ENCODE peak calls at places on chromosomes 3 and 15, in seven cellular contexts. Y is tibial artery, C is HCT116, R is right lobe of liver, H is Caco-2, P is right atrium auricular region, U is pancreas. W is an unnamed sample.

GRCh38 chr3:55313701-55314100 is 173.4 kb downstream of the WNT5A start:
- DNase-seq in Y (no peak), C (no peak), R (no peak), H (no peak), P (no peak), U (no peak), W (no peak)

GRCh38 chr3:43726511-43726910 is 35.8 kb downstream of the ABHD5 start:
- DNase-seq in Y (no peak), C (no peak), R (no peak), H (no peak), P (no peak), U (no peak), W (no peak)

GRCh38 chr15:100944237-100944875 is 25.2 kb downstream of the LRRK1 start:
- DNase-seq in Y (no peak), C (no peak), R (no peak), H (no peak), P (no peak), U (no peak), W (no peak)

GRCh38 chr3:50164056-50164455 is 8.9 kb downstream of the SEMA3F start:
- DNase-seq in Y (peak), C (no peak), R (no peak), H (no peak), P (peak), U (no peak), W (peak)

GRCh38 chr15:65307978-65308377 is 3.5 kb downstream of the RNU5B-1 start:
- DNase-seq in Y (no peak), C (no peak), R (peak), H (no peak), P (no peak), U (no peak), W (no peak)

GRCh38 chr3:20222274-20222673 is 36.3 kb upstream of the SGO1 start:
- DNase-seq in Y (no peak), C (no peak), R (no peak), H (no peak), P (no peak), U (no peak), W (no peak)

GRCh38 chr3:95134693-95135375 is 1072.0 kb downstream of the NSUN3 start:
- DNase-seq in Y (no peak), C (no peak), R (no peak), H (no peak), P (no peak), U (no peak), W (no peak)

GRCh38 chr3:4350789-4351163 is 47.6 kb downstream of the SETMAR start:
- DNase-seq in Y (no peak), C (peak), R (no peak), H (peak), P (no peak), U (peak), W (peak)

GRCh38 chr3:168431436-168431835 is 335.7 kb upstream of the GOLIM4 start:
- DNase-seq in Y (no peak), C (no peak), R (no peak), H (no peak), P (no peak), U (no peak), W (no peak)

GRCh38 chr3:87791248-87792027 is 267.4 kb downstream of the CGGBP1 start:
- DNase-seq in Y (no peak), C (no peak), R (no peak), H (no peak), P (no peak), U (no peak), W (no peak)

GRCh38 chr15:88664151-88664778 is 25.4 kb downstream of the ISG20 start:
- DNase-seq in Y (no peak), C (no peak), R (no peak), H (no peak), P (peak), U (no peak), W (no peak)

GRCh38 chr15:92006186-92007028 is 152.9 kb downstream of the SLCO3A1 start:
- DNase-seq in Y (no peak), C (no peak), R (no peak), H (no peak), P (no peak), U (no peak), W (no peak)

DNA sequence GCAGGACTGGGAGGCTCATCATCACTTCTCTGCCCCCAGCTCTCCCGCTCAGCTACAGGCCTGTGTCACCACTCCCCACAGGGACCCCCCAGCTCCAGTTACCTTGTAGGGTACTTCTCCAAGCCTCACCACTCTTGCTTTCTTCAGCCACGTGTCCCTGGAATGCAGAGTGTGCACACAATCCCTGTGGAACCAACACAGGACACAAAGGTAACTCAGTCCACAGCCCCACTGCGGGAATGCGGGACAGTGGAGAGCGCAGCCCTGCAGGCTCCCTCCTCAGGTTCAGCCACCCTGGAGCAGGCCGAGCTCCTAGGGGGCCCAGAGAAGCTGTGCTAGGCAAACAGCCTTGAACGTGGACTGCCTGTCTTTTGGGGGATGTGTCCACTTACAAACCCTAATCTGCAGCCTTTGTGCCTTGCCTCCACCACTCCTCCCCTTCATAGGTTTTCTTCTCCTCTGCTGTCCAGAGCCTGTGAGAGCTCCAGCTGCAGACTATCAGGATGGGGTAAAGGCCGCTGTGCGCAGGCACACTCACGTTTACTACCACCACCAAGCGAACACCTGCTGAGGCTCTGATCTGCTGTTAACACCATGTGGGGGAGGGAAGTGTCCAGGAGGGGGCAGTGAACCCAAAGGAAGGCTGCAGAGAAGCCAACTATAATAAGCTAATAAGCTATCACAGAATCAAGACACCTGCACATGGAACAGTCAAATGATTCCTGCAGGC is 26.0 kb downstream of the XPC start:
- DNase-seq in Y (no peak), C (no peak), R (no peak), H (no peak), P (peak), U (no peak), W (no peak)
- TF ChIP-seq CTCF in Y (no peak), C (peak), R (no peak), H (peak), P (no peak), U (no peak), W (peak)

GRCh38 chr15:84822774-84823579 is 5.8 kb downstream of the ALPK3 start:
- DNase-seq in Y (no peak), C (no peak), R (no peak), H (no peak), P (no peak), U (no peak), W (no peak)

GRCh38 chr15:84819791-84820190 is 2.6 kb downstream of the ALPK3 start:
- DNase-seq in Y (no peak), C (no peak), R (no peak), H (no peak), P (no peak), U (no peak), W (no peak)

GRCh38 chr15:84823580-84823878 is 6.4 kb downstream of the ALPK3 start:
- DNase-seq in Y (no peak), C (no peak), R (no peak), H (no peak), P (no peak), U (no peak), W (no peak)

GRCh38 chr15:84819291-84819768 is 2.2 kb downstream of the ALPK3 start:
- DNase-seq in Y (no peak), C (no peak), R (peak), H (no peak), P (no peak), U (no peak), W (no peak)

GRCh38 chr15:84821501-84822021 is 4.4 kb downstream of the ALPK3 start:
- DNase-seq in Y (no peak), C (no peak), R (no peak), H (no peak), P (no peak), U (no peak), W (no peak)
- H3K4me3 ChIP-seq in Y (no peak), C (no peak), R (no peak), H (no peak), P (no peak), U (no peak), W (no peak)

DNA sequence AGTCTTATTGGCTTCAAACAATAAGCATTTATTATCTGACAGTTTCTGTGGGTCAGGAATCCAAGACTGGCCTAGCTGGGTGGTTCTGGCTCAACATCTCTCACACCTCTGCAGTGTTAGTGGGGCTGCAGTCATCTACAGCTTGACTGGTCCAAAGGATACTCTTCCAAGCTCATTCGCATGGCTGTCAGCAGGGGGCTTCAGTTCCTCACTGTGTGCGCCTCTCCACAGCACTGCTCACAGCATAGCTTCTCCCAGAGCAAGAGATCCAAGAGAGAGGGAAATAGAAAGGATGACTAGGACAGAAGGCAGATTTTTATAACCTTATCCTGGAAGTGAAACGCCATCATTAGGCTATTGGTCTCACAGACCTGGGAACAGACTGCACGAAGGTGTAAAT is 64.2 kb downstream of the MAGI1 start:
- DNase-seq in Y (no peak), C (no peak), R (no peak), H (no peak), P (no peak), U (no peak), W (no peak)
- TF ChIP-seq CTCF in Y (no peak), C (no peak), R (no peak), H (peak), P (no peak), U (no peak), W (no peak)

GRCh38 chr3:139975592-139976360 is 40.8 kb downstream of the CLSTN2 start:
- DNase-seq in Y (no peak), C (no peak), R (no peak), H (no peak), P (no peak), U (no peak), W (no peak)
- H3K4me3 ChIP-seq in Y (no peak), C (no peak), R (no peak), H (no peak), P (no peak), U (no peak), W (no peak)

GRCh38 chr3:129313415-129313982 is 34.8 kb downstream of the HMCES start:
- DNase-seq in Y (no peak), C (no peak), R (no peak), H (no peak), P (no peak), U (peak), W (no peak)

GRCh38 chr3:129315386-129315991 is 36.8 kb downstream of the HMCES start:
- DNase-seq in Y (peak), C (no peak), R (no peak), H (no peak), P (no peak), U (peak), W (peak)

GRCh38 chr3:129316121-129317013 is 37.7 kb downstream of the HMCES start:
- DNase-seq in Y (peak), C (peak), R (peak), H (peak), P (peak), U (peak), W (peak)

GRCh38 chr3:129313983-129314756 is 35.5 kb downstream of the HMCES start:
- DNase-seq in Y (no peak), C (no peak), R (no peak), H (no peak), P (no peak), U (peak), W (no peak)

DNA sequence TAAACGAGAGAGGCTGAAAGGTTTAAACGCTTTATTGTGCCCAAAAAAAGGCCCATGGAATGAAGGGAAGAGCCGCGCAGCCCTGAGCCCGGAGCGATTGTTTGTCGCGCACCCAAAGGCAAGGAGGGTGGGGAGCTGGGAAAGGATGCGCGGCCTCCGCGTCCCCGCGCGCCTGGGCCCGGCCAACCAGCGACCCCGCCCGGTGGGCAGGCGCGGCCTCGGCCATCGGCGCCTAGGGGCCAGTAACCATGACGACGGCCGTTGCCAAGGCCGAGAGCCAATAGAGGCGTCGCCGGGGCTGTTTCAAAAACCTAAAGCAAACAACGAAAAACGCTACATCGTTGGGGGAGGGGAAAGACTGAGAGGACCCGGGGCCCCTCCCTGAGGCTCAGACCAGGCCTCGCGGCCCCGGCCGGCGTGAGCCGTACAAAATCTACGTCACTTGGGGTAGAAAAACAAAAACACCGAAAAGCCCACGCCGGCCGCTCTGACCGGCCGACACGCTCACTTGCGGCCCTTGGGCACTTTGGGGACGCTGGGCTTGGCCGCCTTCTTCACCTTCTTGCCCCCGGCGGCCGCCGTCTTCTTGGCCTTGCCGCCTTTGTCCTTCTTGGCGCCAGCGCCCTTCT is 36.2 kb downstream of the HMCES start:
- DNase-seq in Y (peak), C (peak), R (peak), H (peak), P (peak), U (peak), W (peak)
- TF ChIP-seq CTCF in Y (no peak), C (no peak), R (no peak), H (no peak), P (no peak), U (no peak), W (peak)

DNA sequence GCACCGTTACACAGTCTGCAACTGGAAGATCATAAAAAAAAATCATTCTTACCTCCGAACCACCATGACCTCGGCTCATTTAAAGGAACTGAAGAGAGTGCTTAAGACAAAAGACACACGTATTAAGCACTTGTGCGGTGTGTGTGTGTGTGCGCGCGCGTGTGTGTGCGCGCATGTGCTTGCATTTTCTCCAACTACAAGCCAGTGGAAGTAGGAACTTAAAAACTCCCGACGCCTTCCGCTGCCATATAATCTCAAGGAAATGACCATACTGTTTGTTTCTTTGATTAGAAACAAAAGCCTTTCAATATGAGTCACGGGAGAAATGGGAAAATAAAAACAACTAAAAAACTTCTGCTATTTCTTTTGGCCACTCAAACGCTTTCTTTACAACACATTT is 32.4 kb downstream of the FRMD4B start:
- DNase-seq in Y (peak), C (no peak), R (no peak), H (no peak), P (no peak), U (no peak), W (no peak)
- H3K4me3 ChIP-seq in Y (peak), C (no peak), R (peak), H (no peak), P (peak), U (no peak), W (no peak)